ENCODE peak calls at places on chromosomes 2 and 18, in eight cellular contexts. P, J, H, K, L, Q, G and Z are unnamed samples. For H3K4me1, the result is how much of the 10 kb centered on the place peaks cover.

GRCh38 chr2:128268611-128269357 is 49.9 kb downstream of the HS6ST1 start:
- DNase-seq in K (no peak), Q (peak), H (peak), P (no peak), J (no peak), G (no peak), L (no peak), Z (no peak)

GRCh38 chr18:68985172-68985820 is 187.4 kb downstream of the CCDC102B start:
- DNase-seq in H (no peak), P (no peak), G (no peak), Q (no peak), L (no peak), J (no peak), K (no peak), Z (no peak)

GRCh38 chr2:33158482-33159003 is 211.8 kb downstream of the LTBP1 start:
- DNase-seq in L (no peak), Q (no peak), J (no peak), P (peak), G (no peak), H (no peak), K (no peak), Z (no peak)

GRCh38 chr18:22542400-22542835 is 124.7 kb upstream of the CTAGE1 start:
- DNase-seq in K (no peak), H (peak), L (no peak), J (peak), G (no peak), P (peak), Q (peak), Z (peak)

GRCh38 chr2:20208487-20208882 is 16.4 kb downstream of the SDC1 start:
- DNase-seq in G (no peak), Q (no peak), J (no peak), P (no peak), H (no peak), K (no peak), L (no peak), Z (no peak)

GRCh38 chr2:210429403-210430137 is 47.0 kb downstream of the LANCL1 start:
- DNase-seq in L (no peak), K (no peak), G (no peak), Q (no peak), H (no peak), P (no peak), J (no peak), Z (no peak)

GRCh38 chr2:196821195-196821594 is 12.0 kb upstream of the C2orf66 start:
- DNase-seq in P (peak), Q (no peak), L (no peak), G (no peak), K (no peak), H (no peak), J (no peak), Z (no peak)

GRCh38 chr18:58863539-58864145 is 1.0 kb upstream of the ZNF532 start:
- DNase-seq in L (peak), K (peak), P (peak), J (peak), H (peak), Q (peak), G (peak), Z (peak)

GRCh38 chr2:222424729-222425671 is 657 bp downstream of the SGPP2 start:
- DNase-seq in P (no peak), J (no peak), G (no peak), K (peak), L (peak), H (peak), Q (peak), Z (peak)

GRCh38 chr18:24770625-24771024 is 310.2 kb downstream of the HRH4 start:
- DNase-seq in G (no peak), Q (no peak), H (no peak), J (no peak), K (no peak), L (no peak), P (no peak), Z (no peak)

GRCh38 chr18:957829-958228 is 53.2 kb downstream of the ADCYAP1 start:
- DNase-seq in J (no peak), H (no peak), K (no peak), P (no peak), Q (no peak), G (no peak), L (peak), Z (no peak)

GRCh38 chr2:47034973-47035609 is 119.5 kb upstream of the MCFD2 start:
- DNase-seq in J (peak), H (no peak), G (no peak), L (no peak), P (no peak), K (peak), Q (no peak), Z (peak)

GRCh38 chr2:225002039-225002655 is 40.1 kb downstream of the DOCK10 start:
- DNase-seq in L (peak), J (peak), H (no peak), P (peak), G (peak), K (peak), Q (no peak), Z (no peak)

GRCh38 chr2:32289165-32290054 is 11.7 kb downstream of the YIPF4 start:
- DNase-seq in G (no peak), H (no peak), P (peak), J (no peak), Q (no peak), K (no peak), L (no peak), Z (no peak)

GRCh38 chr2:31055938-31056337 is 82.3 kb downstream of the GALNT14 start:
- DNase-seq in Q (no peak), L (no peak), P (no peak), H (no peak), K (no peak), J (no peak), G (no peak), Z (no peak)

GRCh38 chr18:7117390-7118355 is at the start of gene LAMA1:
- DNase-seq in J (no peak), H (no peak), K (peak), P (no peak), L (peak), G (no peak), Q (no peak), Z (no peak)

GRCh38 chr2:38535745-38536506 is 66.8 kb downstream of the HNRNPLL start:
- DNase-seq in J (peak), Q (peak), H (peak), G (peak), K (peak), P (peak), L (peak), Z (peak)

GRCh38 chr18:59050661-59051057 is 89.0 kb upstream of the SEC11C start:
- DNase-seq in K (no peak), P (no peak), H (no peak), Q (no peak), G (no peak), L (no peak), J (no peak), Z (no peak)

GRCh38 chr2:128528133-128528532 is 209.5 kb upstream of the HS6ST1 start:
- DNase-seq in K (no peak), J (no peak), P (no peak), L (no peak), G (no peak), Q (no peak), H (no peak), Z (no peak)

GRCh38 chr18:36544036-36544725 is 246.7 kb downstream of the FHOD3 start:
- DNase-seq in J (peak), K (no peak), G (peak), Q (peak), L (no peak), H (peak), P (no peak), Z (no peak)

GRCh38 chr2:218403810-218404209 is 4.1 kb downstream of the CTDSP1 start:
- DNase-seq in P (no peak), L (no peak), J (no peak), H (no peak), Q (no peak), G (no peak), K (no peak), Z (no peak)

GRCh38 chr2:15728247-15728721 is 136.6 kb downstream of the DDX1 start:
- DNase-seq in G (no peak), K (no peak), L (no peak), Q (no peak), H (no peak), P (no peak), J (no peak), Z (no peak)

GRCh38 chr18:79682896-79683625 is 3.5 kb downstream of the CTDP1 start:
- DNase-seq in G (no peak), P (no peak), Q (no peak), K (no peak), L (no peak), J (no peak), H (no peak), Z (no peak)

GRCh38 chr2:39435254-39435653 is 1.8 kb downstream of the MAP4K3 start:
- DNase-seq in K (peak), G (no peak), Q (no peak), J (no peak), P (peak), H (no peak), L (peak), Z (no peak)

GRCh38 chr2:55102056-55102812 is 52.0 kb upstream of the RTN4 start:
- DNase-seq in G (no peak), P (peak), K (no peak), H (no peak), J (no peak), L (no peak), Q (no peak), Z (no peak)

GRCh38 chr2:145723872-145724271 is 1204.0 kb upstream of the ZEB2 start:
- DNase-seq in G (no peak), J (no peak), H (no peak), K (no peak), L (no peak), P (no peak), Q (no peak), Z (no peak)

GRCh38 chr18:66136039-66136438 is 385.2 kb downstream of the CDH7 start:
- DNase-seq in K (peak), L (peak), H (no peak), Q (no peak), P (no peak), G (no peak), J (no peak), Z (no peak)

GRCh38 chr2:78999410-78999809 is 26.1 kb upstream of the REG3G start:
- DNase-seq in G (no peak), H (no peak), P (peak), J (no peak), L (peak), K (peak), Q (no peak), Z (no peak)

GRCh38 chr2:119520696-119521436 is 3.4 kb downstream of the SCTR start:
- DNase-seq in H (no peak), G (no peak), Q (no peak), L (peak), J (no peak), K (no peak), P (no peak), Z (no peak)

GRCh38 chr2:103809946-103810345 is 1044.0 kb upstream of the POU3F3 start:
- DNase-seq in G (no peak), Q (no peak), P (no peak), H (no peak), J (no peak), K (peak), L (no peak), Z (no peak)

GRCh38 chr2:230947908-230948365 is 22.9 kb upstream of the GPR55 start:
- DNase-seq in H (no peak), J (no peak), P (no peak), K (no peak), L (no peak), Q (no peak), G (no peak), Z (no peak)

GRCh38 chr2:170739048-170739447 is 23.9 kb downstream of the SP5 start:
- DNase-seq in J (no peak), K (no peak), L (no peak), H (no peak), P (peak), G (no peak), Q (no peak), Z (no peak)

GRCh38 chr2:60383421-60384117 is 169.9 kb downstream of the BCL11A start:
- DNase-seq in J (no peak), Q (no peak), H (no peak), G (no peak), L (no peak), P (no peak), K (peak), Z (no peak)

GRCh38 chr2:10832228-10832936 is 19.8 kb upstream of the PDIA6 start:
- DNase-seq in J (peak), K (peak), P (peak), H (peak), Q (peak), L (peak), G (peak), Z (peak)

GRCh38 chr2:169768262-169768995 is 30.2 kb upstream of the SSB start:
- DNase-seq in J (no peak), G (no peak), K (peak), P (no peak), H (peak), Q (peak), L (no peak), Z (peak)

GRCh38 chr18:54222922-54223567 is 1.4 kb downstream of the MBD2 start:
- DNase-seq in Q (no peak), J (no peak), G (peak), L (no peak), P (no peak), K (no peak), H (no peak), Z (no peak)

GRCh38 chr2:63668000-63668399 is 79.2 kb downstream of the MDH1 start:
- DNase-seq in G (no peak), Q (no peak), P (no peak), J (no peak), L (no peak), K (peak), H (no peak), Z (no peak)

GRCh38 chr2:158995677-158996049 is 27.2 kb downstream of the TANC1 start:
- DNase-seq in Q (no peak), L (no peak), J (no peak), K (no peak), P (no peak), H (no peak), G (no peak), Z (no peak)

GRCh38 chr2:7809640-7810039 is 872.2 kb upstream of the ID2 start:
- DNase-seq in Q (no peak), J (no peak), G (no peak), K (no peak), H (no peak), L (no peak), P (no peak), Z (no peak)
- TF ChIP-seq CTCF in Q (no peak), J (no peak), G (no peak), K (no peak), H (no peak), L (no peak), P (no peak), Z (no peak)

GRCh38 chr2:64939332-64939917 is 49.8 kb upstream of the SLC1A4 start:
- DNase-seq in G (no peak), J (no peak), K (peak), Q (no peak), P (no peak), H (no peak), L (no peak), Z (no peak)
- H3K4me3 ChIP-seq in G (no peak), J (no peak), K (no peak), Q (no peak), P (no peak), H (no peak), L (no peak), Z (no peak)

DNA sequence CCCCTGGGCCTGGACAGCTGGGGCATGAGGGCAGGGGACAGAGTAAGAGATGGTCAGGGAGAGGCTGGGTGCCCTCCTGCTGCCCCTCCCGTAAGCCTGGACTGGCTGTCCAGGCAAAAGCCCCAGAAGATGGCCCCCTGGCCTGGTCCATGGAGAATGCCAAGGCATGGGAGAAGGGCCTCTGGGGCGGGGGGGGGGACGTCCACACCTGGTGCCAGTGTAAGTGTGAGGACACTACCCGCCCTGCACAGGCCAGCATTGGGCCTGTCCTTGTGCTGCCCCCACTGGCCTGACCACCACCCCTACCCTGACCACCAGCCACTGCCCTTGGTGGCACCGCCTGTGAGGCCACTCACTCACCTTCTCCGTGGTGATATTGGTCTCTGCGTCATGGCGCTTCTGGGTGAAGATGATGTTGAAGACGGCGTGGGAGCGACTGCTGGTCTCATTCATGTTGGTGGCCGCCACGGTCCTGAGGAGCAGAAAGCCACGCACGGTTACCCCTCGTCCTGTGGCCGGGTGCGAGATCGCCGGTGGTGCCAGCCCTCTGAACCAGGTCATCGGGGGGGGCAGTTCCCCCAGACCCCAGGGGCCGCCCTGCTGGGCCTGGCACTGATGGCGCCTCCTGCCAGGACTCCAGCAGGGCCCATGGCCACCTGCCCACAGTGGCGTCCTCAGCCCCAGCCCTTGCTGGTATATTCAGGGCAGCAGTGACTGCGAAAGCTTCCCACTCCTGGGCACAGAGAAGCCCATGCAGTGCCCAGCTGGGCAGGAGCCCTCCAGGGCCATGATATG is 35.2 kb downstream of the KIF1A start:
- DNase-seq in J (no peak), H (peak), Q (peak), L (no peak), G (no peak), K (no peak), P (no peak), Z (peak)
- H3K4me1 ChIP-seq in J (under half), H (under half), Q (under half), L (under half), G (under half), K (under half), P (under half), Z (under half)

GRCh38 chr2:204628926-204629661 is 83.8 kb downstream of the PARD3B start:
- DNase-seq in Q (no peak), P (peak), G (no peak), L (no peak), H (no peak), K (no peak), J (no peak), Z (no peak)

DNA sequence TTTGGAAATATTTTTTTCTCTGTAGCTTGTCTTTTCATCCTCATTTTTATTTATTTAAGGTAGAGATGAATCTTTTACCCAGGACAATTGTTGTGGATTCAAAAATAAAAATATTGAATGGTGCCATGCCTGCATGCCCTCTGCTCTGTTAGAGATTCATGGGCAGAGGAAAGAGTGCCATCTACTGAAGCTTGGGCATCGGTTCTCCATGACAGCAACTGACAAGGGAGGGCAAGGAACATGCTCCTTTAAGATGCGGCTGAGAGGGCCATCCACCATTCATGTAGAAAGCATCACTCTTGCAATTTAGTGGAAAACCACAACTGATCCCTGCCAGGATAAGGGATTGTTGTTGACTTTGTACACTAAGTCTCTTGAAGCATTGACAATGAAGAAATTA is 79.9 kb downstream of the PARD3B start:
- DNase-seq in Q (no peak), J (no peak), H (no peak), P (peak), L (no peak), G (no peak), K (peak), Z (no peak)
- TF ChIP-seq CTCF in Q (peak), J (no peak), H (no peak), P (no peak), L (no peak), G (no peak), K (peak), Z (peak)

DNA sequence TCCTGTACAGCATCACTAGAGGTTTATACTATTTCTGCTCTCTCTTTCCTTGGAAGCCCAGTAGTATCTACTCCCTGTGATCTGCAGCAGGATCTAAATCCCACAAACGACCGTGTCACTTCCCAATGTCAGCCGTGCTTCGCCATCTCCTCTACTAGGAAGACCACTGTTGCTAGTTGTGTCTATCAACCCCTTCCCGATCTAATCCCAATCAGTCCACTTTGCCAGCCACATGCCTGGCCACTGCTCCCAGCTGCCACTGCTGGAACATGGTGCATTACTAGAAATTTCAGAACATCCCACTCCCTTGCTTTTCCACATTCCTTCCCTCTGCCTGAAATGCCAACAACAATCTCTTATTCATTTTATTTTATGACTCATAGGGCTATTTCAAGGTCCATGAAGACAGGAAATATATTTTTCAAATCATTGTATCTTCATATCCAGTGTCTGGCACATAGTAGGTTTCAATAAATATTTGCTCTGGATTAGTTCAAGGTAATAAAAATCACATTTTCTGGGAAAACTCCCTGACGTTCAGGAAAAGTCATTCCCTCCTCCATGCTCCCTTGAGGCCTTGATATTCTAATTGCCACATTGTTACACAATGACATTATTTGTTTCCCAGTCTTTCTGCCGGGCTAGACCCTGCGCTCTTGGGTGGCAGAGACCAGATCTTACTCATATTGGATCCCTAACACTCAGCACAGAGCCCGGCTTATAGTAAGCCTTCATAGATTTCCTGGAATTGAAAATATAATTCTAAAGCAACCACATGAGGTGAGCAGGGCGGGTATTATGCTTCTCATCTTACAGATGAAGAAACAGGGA is 2.1 kb upstream of the TRIB2 start:
- DNase-seq in J (no peak), P (peak), Q (no peak), H (no peak), L (no peak), G (no peak), K (peak), Z (no peak)
- H3K4me3 ChIP-seq in J (no peak), P (no peak), Q (no peak), H (peak), L (no peak), G (no peak), K (no peak), Z (no peak)

DNA sequence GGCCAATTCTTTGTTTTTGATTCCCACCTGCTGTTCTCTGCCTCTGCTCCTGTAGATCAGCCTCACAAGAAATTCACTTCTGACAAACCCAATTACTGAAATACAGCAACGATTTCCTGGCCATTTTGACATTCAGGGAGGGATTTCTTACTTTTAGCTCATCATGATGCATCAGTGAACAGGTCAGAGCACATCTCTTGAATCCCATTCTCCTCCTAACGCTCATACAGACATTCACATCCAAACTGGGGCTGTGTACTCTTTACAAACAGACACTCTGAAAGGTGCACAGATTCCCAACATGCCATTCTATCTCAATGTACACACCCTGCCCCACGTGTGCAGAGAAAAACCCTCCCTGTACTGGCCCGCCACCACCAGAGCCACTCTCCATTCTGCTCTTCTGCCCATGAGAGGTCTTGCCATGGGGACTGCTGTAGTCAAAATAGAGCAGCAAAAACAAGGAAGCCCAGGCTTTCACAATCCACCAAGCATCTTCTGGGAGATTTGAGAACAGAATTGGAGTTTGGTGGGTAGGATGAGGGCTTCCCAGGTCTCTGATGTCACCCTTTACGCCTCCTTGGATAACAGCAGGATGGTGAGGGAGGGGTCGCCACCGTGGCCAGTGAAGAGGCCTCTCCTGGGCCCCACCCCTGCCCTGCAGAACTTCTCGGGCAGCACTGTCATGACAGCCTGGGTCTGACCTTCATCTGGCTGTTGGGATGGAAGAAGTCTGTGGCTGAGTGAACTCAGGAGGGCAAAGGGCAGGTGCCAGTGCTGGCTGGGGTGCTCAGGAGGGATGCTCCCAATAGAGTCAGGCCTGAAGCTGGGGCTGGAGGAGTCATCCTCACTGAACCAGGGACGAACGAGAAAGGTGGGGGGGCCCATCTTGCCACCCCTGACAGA is 41.9 kb upstream of the ZFP36L2 start:
- DNase-seq in H (no peak), L (no peak), Q (no peak), P (no peak), J (peak), K (no peak), G (no peak), Z (no peak)
- H3K4me1 ChIP-seq in H (half or more), L (under half), Q (half or more), P (under half), J (under half), K (under half), G (under half), Z (half or more)